ENCODE peak calls at places on chromosomes 6 and 20, in four cellular contexts. M, P, J and B are unnamed samples.

GRCh38 chr6:111596784-111597183 is 8.9 kb downstream of the TRAF3IP2 start:
- DNase-seq in J (no peak), M (no peak), P (no peak), B (no peak)

GRCh38 chr6:85089255-85089654 is 324.9 kb upstream of the TBX18 start:
- DNase-seq in M (no peak), J (no peak), P (no peak), B (no peak)

GRCh38 chr6:150229775-150230561 is 87.1 kb downstream of the PPP1R14C start:
- DNase-seq in J (no peak), P (no peak), M (no peak), B (no peak)

GRCh38 chr6:156794963-156795362 is 17.8 kb downstream of the ARID1B start:
- DNase-seq in J (no peak), M (no peak), P (no peak), B (peak; percentile 40)

GRCh38 chr6:74611220-74611619 is 594.6 kb downstream of the COL12A1 start:
- DNase-seq in M (no peak), P (no peak), J (no peak), B (no peak)

GRCh38 chr6:71444222-71444621 is 155.6 kb downstream of the OGFRL1 start:
- DNase-seq in J (no peak), M (no peak), P (no peak), B (peak; percentile 23)

GRCh38 chr6:33882154-33882553 is 78.4 kb upstream of the MLN start:
- DNase-seq in P (no peak), J (no peak), M (no peak), B (no peak)

GRCh38 chr6:89313006-89313405 is 2.1 kb downstream of the GABRR2 start:
- DNase-seq in M (no peak), J (no peak), P (peak; percentile 47), B (no peak)

GRCh38 chr6:20991910-20992309 is 457.7 kb downstream of the CDKAL1 start:
- DNase-seq in P (no peak), J (no peak), M (no peak), B (no peak)

GRCh38 chr6:107578642-107579332 is 88.9 kb downstream of the SOBP start:
- DNase-seq in J (peak; percentile 57), M (no peak), P (peak; percentile 71), B (no peak)

GRCh38 chr20:34579936-34580587 is 21.5 kb downstream of the MAP1LC3A start:
- DNase-seq in M (no peak), J (no peak), P (no peak), B (no peak)

GRCh38 chr6:13918686-13919085 is 6.1 kb upstream of the RNF182 start:
- DNase-seq in M (no peak), J (no peak), P (no peak), B (no peak)

GRCh38 chr6:10838794-10839333 is 525 bp upstream of the MAK start:
- DNase-seq in M (no peak), J (no peak), P (no peak), B (no peak)

GRCh38 chr6:143099647-143100046 is 39.0 kb downstream of the AIG1 start:
- DNase-seq in M (no peak), J (no peak), P (no peak), B (no peak)

GRCh38 chr6:159809149-159809548 is 9.1 kb downstream of the PNLDC1 start:
- DNase-seq in J (no peak), M (no peak), P (no peak), B (no peak)

GRCh38 chr20:37567671-37568588 is 40.3 kb upstream of the BLCAP start:
- DNase-seq in P (no peak), M (no peak), J (peak; percentile 57), B (no peak)

GRCh38 chr6:107113460-107114212 is 1.7 kb downstream of the BEND3 start:
- DNase-seq in P (no peak), M (no peak), J (no peak), B (no peak)

GRCh38 chr6:163367388-163368183 is 46.9 kb upstream of the QKI start:
- DNase-seq in P (no peak), M (no peak), J (no peak), B (no peak)

GRCh38 chr6:41167173-41167963 is 4.5 kb upstream of the TREM2 start:
- DNase-seq in M (no peak), J (peak; percentile 72), P (no peak), B (peak; percentile 28)

GRCh38 chr20:41261260-41261659 is 56.3 kb downstream of the ZHX3 start:
- DNase-seq in P (no peak), M (no peak), J (no peak), B (peak; percentile 29)

GRCh38 chr20:37145014-37145413 is 34.1 kb upstream of the RPN2 start:
- DNase-seq in P (no peak), M (no peak), J (no peak), B (no peak)

GRCh38 chr6:170243791-170244291 is 47.0 kb downstream of the DLL1 start:
- DNase-seq in J (no peak), M (no peak), P (peak; percentile 86), B (no peak)

GRCh38 chr20:57266251-57267157 is at the start of gene BMP7:
- DNase-seq in J (peak; percentile 87), M (no peak), P (peak; percentile 79), B (peak; percentile 50)

GRCh38 chr6:163147988-163148387 is 266.5 kb upstream of the QKI start:
- DNase-seq in P (peak; percentile 45), M (no peak), J (no peak), B (peak; percentile 9)

GRCh38 chr6:75349262-75349984 is 64.8 kb upstream of the TMEM30A start:
- DNase-seq in P (peak; percentile 60), M (no peak), J (peak; percentile 77), B (peak; percentile 35)

GRCh38 chr6:683742-684440 is 9.0 kb downstream of the EXOC2 start:
- DNase-seq in J (peak; percentile 63), M (no peak), P (peak; percentile 63), B (no peak)

GRCh38 chr6:4693158-4693557 is 83.0 kb upstream of the CDYL start:
- DNase-seq in J (no peak), P (no peak), M (no peak), B (no peak)

GRCh38 chr6:35049346-35049745 is 91.8 kb downstream of the TCP11 start:
- DNase-seq in J (no peak), M (no peak), P (no peak), B (no peak)

GRCh38 chr20:55067158-55067825 is 591.9 kb downstream of the DOK5 start:
- DNase-seq in J (no peak), M (no peak), P (no peak), B (no peak)

GRCh38 chr6:113693866-113694265 is 163.3 kb upstream of the MARCKS start:
- DNase-seq in P (no peak), J (no peak), M (no peak), B (no peak)

GRCh38 chr6:152164957-152165356 is 357.5 kb downstream of the ESR1 start:
- DNase-seq in J (no peak), M (no peak), P (no peak), B (no peak)

GRCh38 chr6:113447088-113447831 is 409.9 kb upstream of the MARCKS start:
- DNase-seq in J (no peak), M (no peak), P (no peak), B (no peak)

GRCh38 chr20:50689864-50690263 is 1.5 kb downstream of the RIPOR3 start:
- DNase-seq in J (no peak), P (peak; percentile 82), M (no peak), B (no peak)

GRCh38 chr6:13711384-13711725 is 280 bp downstream of the RANBP9 start:
- DNase-seq in P (no peak), M (no peak), J (no peak), B (no peak)

GRCh38 chr6:45933855-45934254 is 81.8 kb downstream of the CLIC5 start:
- DNase-seq in J (no peak), P (no peak), M (no peak), B (no peak)

GRCh38 chr6:704037-704436 is 11.1 kb upstream of the EXOC2 start:
- DNase-seq in J (no peak), P (no peak), M (no peak), B (no peak)

GRCh38 chr20:38220587-38220986 is 39.9 kb downstream of the KIAA1755 start:
- DNase-seq in P (no peak), J (no peak), M (no peak), B (no peak)

GRCh38 chr6:39206250-39206721 is 23.0 kb downstream of the KCNK5 start:
- DNase-seq in P (no peak), J (no peak), M (no peak), B (no peak)

GRCh38 chr6:88490865-88491264 is 324.7 kb upstream of the CNR1 start:
- DNase-seq in M (no peak), J (no peak), P (no peak), B (no peak)

DNA sequence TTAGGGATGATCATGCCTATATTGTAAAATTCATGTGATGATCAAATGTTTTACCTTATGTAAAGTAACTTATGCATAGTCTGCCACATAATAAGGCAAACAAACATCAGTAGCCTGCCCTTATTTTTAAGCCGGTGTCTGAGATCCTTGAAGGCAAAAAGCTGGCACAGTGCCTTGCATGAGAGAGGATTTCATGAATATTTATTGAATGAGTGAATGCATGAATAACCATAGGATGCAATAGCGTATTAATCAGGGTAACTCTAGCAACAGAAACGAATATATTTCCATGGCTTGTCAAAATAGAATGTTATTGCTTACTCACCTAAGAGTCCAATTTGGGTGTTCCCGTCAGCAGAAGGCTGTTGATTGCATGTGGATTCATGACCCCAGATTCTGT is 34.9 kb downstream of the BTBD3 start:
- DNase-seq in J (no peak), P (no peak), M (no peak), B (no peak)
- TF ChIP-seq JUND in J (no peak), P (no peak), M (no peak), B (no peak)

DNA sequence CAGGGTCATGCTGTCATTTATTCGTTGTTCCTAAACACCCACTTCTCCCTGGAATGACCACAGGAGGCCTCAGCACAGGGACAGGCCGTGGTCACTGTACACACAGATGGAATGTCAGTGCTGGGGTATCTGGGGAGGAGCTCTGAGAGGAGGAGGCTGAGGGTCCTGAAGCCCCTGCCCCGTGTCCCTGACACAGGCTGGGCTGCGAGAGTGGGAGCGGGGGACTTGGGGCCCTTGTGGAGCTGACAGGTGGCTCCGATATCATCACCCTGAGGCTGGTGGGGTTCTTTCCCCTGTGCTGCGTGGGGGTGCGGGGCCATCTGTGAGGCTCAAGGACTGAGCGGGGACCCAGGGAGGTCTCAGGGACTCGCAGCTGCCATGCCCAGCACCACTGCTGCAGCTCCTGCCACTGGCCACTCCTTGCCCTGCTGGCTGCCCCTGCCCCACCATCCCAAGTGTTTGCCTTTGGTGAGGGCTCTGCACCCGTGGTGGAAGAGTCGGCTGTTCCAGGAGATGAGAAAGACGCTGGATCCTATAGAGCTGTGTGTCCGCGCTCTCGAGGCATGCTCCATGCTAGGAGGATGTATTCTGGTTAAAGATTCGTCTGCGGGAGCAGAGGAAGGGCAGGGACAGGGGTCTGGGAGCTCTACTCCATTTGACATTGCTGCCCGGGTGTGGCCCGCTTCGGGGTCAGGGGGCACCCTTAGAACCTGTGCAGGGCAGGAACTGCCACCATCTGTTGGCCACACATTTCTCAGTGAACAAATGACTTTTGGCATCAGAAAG is 18.9 kb downstream of the NPEPL1 start:
- DNase-seq in M (no peak), P (peak; percentile 16), J (peak; percentile 40), B (no peak)
- TF ChIP-seq JUND in M (no peak), P (no peak), J (no peak), B (no peak)

DNA sequence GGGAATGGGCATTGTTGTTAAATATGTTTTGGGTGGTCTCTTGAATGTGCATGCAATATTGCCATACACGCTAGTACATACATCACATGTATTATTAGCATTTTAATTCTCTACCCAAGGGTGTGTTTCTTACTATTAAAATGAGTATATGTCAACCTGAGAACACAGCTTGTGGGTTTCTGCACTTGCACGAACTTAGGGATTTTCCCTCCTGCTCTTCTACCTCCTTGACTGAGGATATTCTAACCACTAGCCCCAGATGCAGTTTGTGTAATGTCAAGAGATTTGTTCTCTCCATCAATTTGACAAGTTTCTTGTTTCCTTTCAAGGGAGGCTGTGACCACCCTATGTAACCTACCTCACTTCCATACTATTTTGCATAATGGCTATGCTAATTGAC is 14.7 kb upstream of the SLC17A2 start:
- DNase-seq in M (no peak), J (no peak), P (no peak), B (no peak)
- TF ChIP-seq JUND in M (no peak), J (no peak), P (no peak), B (no peak)

GRCh38 chr6:110328231-110328630 is 29.9 kb downstream of the METTL24 start:
- DNase-seq in P (no peak), J (no peak), M (no peak), B (no peak)
- TF ChIP-seq JUND in P (peak; percentile 16), J (no peak), M (no peak), B (no peak)